ENCODE peak calls at places on chromosome 11, in eight cellular contexts. L is heart right ventricle; G is pancreas; E is SK-N-SH; M is cardiac muscle cell; K is sigmoid colon; A is CD8-positive, alpha-beta T cell; O is heart left ventricle. H is an unnamed sample.

GRCh38 chr11:130865091-130865771 is 51.0 kb downstream of the SNX19 start:
- DNase-seq in L (peak; percentile 50), G (no peak), E (no peak), M (no peak), K (no peak), A (no peak), O (peak; percentile 73), H (no peak)

GRCh38 chr11:3232956-3233355 is 739 bp upstream of the MRGPRE start:
- DNase-seq in L (no peak), G (no peak), E (no peak), M (no peak), K (no peak), A (no peak), O (no peak), H (no peak)

GRCh38 chr11:104432981-104433380 is 269.0 kb upstream of the PDGFD start:
- DNase-seq in L (no peak), G (no peak), E (peak; percentile 12), M (no peak), K (no peak), A (no peak), O (no peak), H (no peak)

GRCh38 chr11:18265949-18266348 is at the start of gene SAA1:
- DNase-seq in L (no peak), G (no peak), E (no peak), M (peak; percentile 39), K (no peak), A (no peak), O (no peak), H (no peak)

GRCh38 chr11:62504158-62504973 is 42.2 kb downstream of the AHNAK start:
- DNase-seq in L (no peak), G (no peak), E (no peak), M (no peak), K (no peak), A (no peak), O (peak; percentile 39), H (no peak)

GRCh38 chr11:65316311-65316978 is 1.8 kb downstream of the CDC42EP2 start:
- DNase-seq in L (peak; percentile 50), G (peak; percentile 41), E (no peak), M (peak; percentile 84), K (peak; percentile 89), A (no peak), O (peak; percentile 74), H (no peak)

GRCh38 chr11:128726464-128727139 is 32.7 kb downstream of the FLI1 start:
- DNase-seq in L (no peak), G (no peak), E (no peak), M (no peak), K (no peak), A (peak; percentile 70), O (peak; percentile 52), H (no peak)

GRCh38 chr11:45777127-45777969 is 27.6 kb upstream of the SLC35C1 start:
- DNase-seq in L (no peak), G (no peak), E (no peak), M (peak; percentile 80), K (no peak), A (no peak), O (no peak), H (peak; percentile 15)

GRCh38 chr11:77322506-77322905 is 21.0 kb upstream of the GDPD4 start:
- DNase-seq in L (no peak), G (peak; percentile 36), E (no peak), M (peak; percentile 66), K (no peak), A (no peak), O (no peak), H (no peak)

GRCh38 chr11:111707039-111707690 is 59.0 kb downstream of the PPP2R1B start:
- DNase-seq in L (peak; percentile 38), G (peak; percentile 70), E (no peak), M (peak; percentile 96), K (peak; percentile 87), A (no peak), O (peak; percentile 52), H (peak; percentile 82)

GRCh38 chr11:114314096-114314495 is 17.9 kb downstream of the NNMT start:
- DNase-seq in L (no peak), G (no peak), E (no peak), M (no peak), K (no peak), A (no peak), O (no peak), H (no peak)

GRCh38 chr11:106950067-106950491 is 68.2 kb downstream of the GUCY1A2 start:
- DNase-seq in L (no peak), G (no peak), E (no peak), M (no peak), K (no peak), A (no peak), O (peak; percentile 28), H (no peak)

GRCh38 chr11:102225689-102226562 is 91.4 kb upstream of the BIRC3 start:
- DNase-seq in L (no peak), G (no peak), E (no peak), M (peak; percentile 92), K (no peak), A (no peak), O (no peak), H (no peak)

GRCh38 chr11:65552413-65552951 is 5.7 kb downstream of the LTBP3 start:
- DNase-seq in L (no peak), G (no peak), E (no peak), M (no peak), K (no peak), A (no peak), O (no peak), H (no peak)

GRCh38 chr11:95924414-95924760 is 480 bp upstream of the MTMR2 start:
- DNase-seq in L (no peak), G (no peak), E (no peak), M (peak; percentile 75), K (no peak), A (no peak), O (no peak), H (no peak)

GRCh38 chr11:64225608-64226506 is at the start of the genes NUDT22 and TRPT1:
- DNase-seq in L (peak; percentile 93), G (peak; percentile 88), E (peak; percentile 97), M (peak; percentile 80), K (peak; percentile 96), A (peak; percentile 87), O (peak; percentile 96), H (peak; percentile 95)

GRCh38 chr11:70063555-70063954 is 14.6 kb upstream of the ANO1 start:
- DNase-seq in L (no peak), G (no peak), E (no peak), M (no peak), K (no peak), A (no peak), O (no peak), H (no peak)

GRCh38 chr11:128157423-128158298 is 429.7 kb downstream of the ETS1 start:
- DNase-seq in L (no peak), G (peak; percentile 28), E (peak; percentile 56), M (peak; percentile 86), K (no peak), A (peak; percentile 57), O (no peak), H (no peak)

GRCh38 chr11:121466063-121466794 is 13.5 kb upstream of the SORL1-AS1 start:
- DNase-seq in L (peak; percentile 79), G (peak; percentile 81), E (peak; percentile 79), M (peak; percentile 92), K (peak; percentile 97), A (peak; percentile 38), O (peak; percentile 92), H (peak; percentile 92)

DNA sequence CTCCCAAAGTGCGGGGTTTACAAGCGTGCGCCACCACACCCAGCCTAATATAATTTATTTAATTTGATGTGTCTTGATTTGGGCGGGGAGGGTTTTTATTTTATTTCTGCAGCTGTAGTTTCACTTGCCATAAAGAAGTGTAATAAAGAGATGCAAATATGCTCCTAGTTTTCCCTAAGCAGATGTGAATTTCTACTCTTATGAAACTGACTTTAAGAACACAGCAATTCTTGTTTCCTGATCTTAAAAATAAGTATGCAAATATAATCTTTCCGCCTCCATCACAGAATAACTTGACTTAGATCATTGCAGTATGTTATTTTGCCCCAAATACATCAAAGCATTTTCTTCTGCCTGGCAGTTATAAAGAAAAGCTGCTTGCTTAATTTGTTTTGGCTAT is 4.4 kb downstream of the SPCS2 start:
- DNase-seq in L (no peak), G (no peak), E (no peak), M (no peak), K (no peak), A (no peak), O (no peak), H (no peak)
- H3K4me1 ChIP-seq in L (no peaks in the 10 kb centered on the region), G (peaks cover 5% of the 10 kb centered on the region), E (no peaks in the 10 kb centered on the region), M (peaks cover 24% of the 10 kb centered on the region), K (peaks cover 45% of the 10 kb centered on the region), A (peaks cover 38% of the 10 kb centered on the region), O (peaks cover 32% of the 10 kb centered on the region), H (peaks cover 73% of the 10 kb centered on the region)

GRCh38 chr11:57477507-57478189 is 17.3 kb downstream of the RTN4RL2 start:
- DNase-seq in L (no peak), G (peak; percentile 81), E (no peak), M (no peak), K (no peak), A (no peak), O (no peak), H (peak; percentile 86)

GRCh38 chr11:57476883-57477506 is 16.7 kb downstream of the RTN4RL2 start:
- DNase-seq in L (peak; percentile 45), G (peak; percentile 72), E (no peak), M (no peak), K (no peak), A (no peak), O (peak; percentile 60), H (peak; percentile 68)

GRCh38 chr11:57479925-57480324 is 19.6 kb downstream of the RTN4RL2 start:
- DNase-seq in L (no peak), G (no peak), E (peak; percentile 46), M (no peak), K (no peak), A (no peak), O (no peak), H (no peak)

GRCh38 chr11:57480409-57481137 is 20.2 kb downstream of the RTN4RL2 start:
- DNase-seq in L (peak; percentile 71), G (peak; percentile 57), E (peak; percentile 82), M (peak; percentile 67), K (no peak), A (peak; percentile 54), O (peak; percentile 61), H (peak; percentile 78)

GRCh38 chr11:57478971-57479663 is 18.8 kb downstream of the RTN4RL2 start:
- DNase-seq in L (no peak), G (no peak), E (peak; percentile 47), M (no peak), K (no peak), A (no peak), O (no peak), H (no peak)
- H3K4me1 ChIP-seq in L (peaks cover 11% of the 10 kb centered on the region), G (peaks cover 17% of the 10 kb centered on the region), E (peaks cover 4% of the 10 kb centered on the region), M (no peaks in the 10 kb centered on the region), K (peaks cover 31% of the 10 kb centered on the region), A (peaks cover 29% of the 10 kb centered on the region), O (peaks cover 23% of the 10 kb centered on the region), H (peaks cover 33% of the 10 kb centered on the region)

DNA sequence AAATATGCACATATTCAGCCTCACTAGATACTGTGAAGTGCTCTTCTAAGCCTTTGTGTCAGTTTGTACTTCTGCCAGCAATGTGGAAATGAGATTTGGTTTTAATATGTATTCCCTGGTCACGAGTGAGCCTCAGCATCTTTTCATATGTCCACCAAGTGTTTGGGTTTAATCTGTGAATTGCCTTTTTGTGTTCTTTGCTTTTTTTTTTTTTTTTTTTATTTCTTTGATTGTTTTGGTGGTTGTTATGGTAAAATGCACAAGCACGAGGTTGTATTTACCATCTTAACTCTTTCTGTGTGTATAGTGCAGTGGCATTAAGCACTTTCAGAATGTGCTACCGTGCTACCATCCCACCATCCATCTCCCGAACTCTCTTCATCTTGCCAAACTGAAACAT is 34.9 kb downstream of the ST3GAL4 start:
- DNase-seq in L (no peak), G (no peak), E (no peak), M (peak; percentile 12), K (no peak), A (no peak), O (no peak), H (no peak)
- H3K4me1 ChIP-seq in L (peaks cover 27% of the 10 kb centered on the region), G (no peaks in the 10 kb centered on the region), E (no peaks in the 10 kb centered on the region), M (peaks cover 35% of the 10 kb centered on the region), K (peaks cover 36% of the 10 kb centered on the region), A (no peaks in the 10 kb centered on the region), O (peaks cover 49% of the 10 kb centered on the region), H (peaks cover 19% of the 10 kb centered on the region)

GRCh38 chr11:19978668-19979518 is 181.4 kb downstream of the DBX1 start:
- DNase-seq in L (no peak), G (no peak), E (no peak), M (peak; percentile 80), K (peak; percentile 64), A (no peak), O (no peak), H (no peak)
- H3K4me1 ChIP-seq in L (peaks cover 3% of the 10 kb centered on the region), G (peaks cover 17% of the 10 kb centered on the region), E (peaks cover 19% of the 10 kb centered on the region), M (peaks cover 43% of the 10 kb centered on the region), K (peaks cover 52% of the 10 kb centered on the region), A (no peaks in the 10 kb centered on the region), O (peaks cover 6% of the 10 kb centered on the region), H (peaks cover 21% of the 10 kb centered on the region)

H was measured in stomach.